ENCODE peak calls at places on chromosomes 12 and 14, in ten cellular contexts. I, G, Z, W, Q, D, R, A, S and H are unnamed samples.

GRCh38 chr12:69985656-69986055 is 160.6 kb downstream of the MYRFL start:
- DNase-seq in I (no peak), G (no peak), Z (no peak), W (no peak), Q (no peak), D (peak), R (no peak), A (no peak), S (peak), H (peak)

GRCh38 chr14:32560213-32560857 is 231.2 kb downstream of the AKAP6 start:
- DNase-seq in I (peak), G (peak), Z (peak), W (no peak), Q (peak), D (peak), R (no peak), A (peak), S (peak), H (peak)

GRCh38 chr14:33848706-33849454 is 102.0 kb downstream of the EGLN3 start:
- DNase-seq in I (peak), G (peak), Z (peak), W (no peak), Q (peak), D (peak), R (no peak), A (peak), S (peak), H (peak)

GRCh38 chr12:46764005-46764404 is 61.8 kb downstream of the SLC38A4 start:
- DNase-seq in I (no peak), G (no peak), Z (no peak), W (no peak), Q (no peak), D (no peak), R (no peak), A (no peak), S (no peak), H (no peak)

GRCh38 chr12:81942588-81942987 is 183.4 kb upstream of the PPFIA2 start:
- DNase-seq in I (no peak), G (no peak), Z (no peak), W (no peak), Q (no peak), D (no peak), R (no peak), A (no peak), S (no peak), H (no peak)

GRCh38 chr12:40058721-40059190 is 47.1 kb downstream of the SLC2A13 start:
- DNase-seq in I (no peak), G (no peak), Z (no peak), W (no peak), Q (no peak), D (no peak), R (no peak), A (peak), S (peak), H (no peak)

GRCh38 chr12:475286-475685 is 15.5 kb downstream of the B4GALNT3 start:
- DNase-seq in I (no peak), G (no peak), Z (no peak), W (no peak), Q (no peak), D (no peak), R (no peak), A (no peak), S (no peak), H (no peak)

GRCh38 chr12:53695148-53696138 is 19.6 kb upstream of the ATP5MC2 start:
- DNase-seq in I (peak), G (peak), Z (peak), W (no peak), Q (no peak), D (no peak), R (no peak), A (peak), S (no peak), H (peak)

GRCh38 chr12:83389237-83389996 is 702.7 kb downstream of the TMTC2 start:
- DNase-seq in I (no peak), G (peak), Z (peak), W (no peak), Q (no peak), D (peak), R (no peak), A (peak), S (no peak), H (peak)

GRCh38 chr12:40063424-40063823 is 42.5 kb downstream of the SLC2A13 start:
- DNase-seq in I (no peak), G (no peak), Z (no peak), W (no peak), Q (no peak), D (no peak), R (no peak), A (no peak), S (peak), H (no peak)

GRCh38 chr12:70007687-70008086 is 182.7 kb downstream of the MYRFL start:
- DNase-seq in I (no peak), G (no peak), Z (no peak), W (no peak), Q (no peak), D (no peak), R (no peak), A (no peak), S (no peak), H (no peak)

GRCh38 chr12:58364389-58365086 is 423.2 kb downstream of the ATP23 start:
- DNase-seq in I (peak), G (no peak), Z (no peak), W (no peak), Q (peak), D (no peak), R (no peak), A (peak), S (no peak), H (no peak)

GRCh38 chr12:27841392-27841882 is 61.4 kb upstream of the MANSC4 start:
- DNase-seq in I (no peak), G (no peak), Z (no peak), W (no peak), Q (no peak), D (no peak), R (no peak), A (peak), S (no peak), H (no peak)

GRCh38 chr12:80504389-80505153 is 60.5 kb downstream of the PTPRQ start:
- DNase-seq in I (no peak), G (no peak), Z (no peak), W (no peak), Q (no peak), D (peak), R (no peak), A (no peak), S (no peak), H (no peak)